ENCODE peak calls at places on chromosome 1, in four cellular contexts. Z, B, G and X are unnamed samples.
A peak's percentile ranks its signal among the peaks of the same experiment; 100 is the strongest.

GRCh38 chr1:3821004-3821933 is 25.0 kb upstream of the LRRC47 start:
- DNase-seq in B (no peak), Z (peak; percentile 54), G (no peak), X (no peak)

GRCh38 chr1:150971583-150972416 is 2.8 kb downstream of the CERS2 start:
- DNase-seq in B (no peak), G (no peak), Z (peak; percentile 50), X (peak; percentile 58)

GRCh38 chr1:205947024-205947423 is 3.8 kb upstream of the SLC26A9 start:
- DNase-seq in G (no peak), B (no peak), Z (no peak), X (no peak)

GRCh38 chr1:183444243-183444642 is 26.1 kb upstream of the NMNAT2 start:
- DNase-seq in G (no peak), B (peak; percentile 74), Z (no peak), X (no peak)

GRCh38 chr1:7052701-7053100 is 267.4 kb downstream of the CAMTA1 start:
- DNase-seq in Z (no peak), G (no peak), B (no peak), X (peak; percentile 37)

GRCh38 chr1:91791691-91792392 is 94.1 kb downstream of the TGFBR3 start:
- DNase-seq in G (no peak), Z (no peak), B (no peak), X (no peak)

GRCh38 chr1:150876111-150876434 is 326 bp downstream of the ARNT start:
- DNase-seq in G (no peak), Z (no peak), B (peak; percentile 64), X (no peak)

GRCh38 chr1:40076895-40077312 is 20.1 kb downstream of the PPT1 start:
- DNase-seq in G (no peak), Z (no peak), B (peak; percentile 91), X (no peak)

GRCh38 chr1:12594966-12595838 is 22.8 kb downstream of the DHRS3 start:
- DNase-seq in B (no peak), G (no peak), Z (peak; percentile 96), X (peak; percentile 85)

GRCh38 chr1:157155658-157156057 is 17.5 kb upstream of the ETV3 start:
- DNase-seq in B (peak; percentile 5), Z (peak; percentile 79), G (no peak), X (peak; percentile 91)